ENCODE peak calls at places on chromosomes 2 and 18, in six cellular contexts. J, F, Q, S, V and L are unnamed samples.

GRCh38 chr2:12918841-12919445 is 202.2 kb downstream of the TRIB2 start:
- DNase-seq in J (peak), F (no peak), Q (no peak), S (no peak), V (no peak), L (no peak)

GRCh38 chr18:13259701-13260100 is 41.1 kb downstream of the LDLRAD4 start:
- DNase-seq in J (no peak), F (no peak), Q (no peak), S (no peak), V (no peak), L (no peak)

GRCh38 chr18:79493801-79494211 is 98.1 kb downstream of the NFATC1 start:
- DNase-seq in J (no peak), F (no peak), Q (no peak), S (no peak), V (peak), L (no peak)

GRCh38 chr2:221124542-221125235 is 447.4 kb downstream of the EPHA4 start:
- DNase-seq in J (no peak), F (no peak), Q (no peak), S (no peak), V (no peak), L (no peak)

GRCh38 chr2:164808776-164809175 is 32.8 kb downstream of the COBLL1 start:
- DNase-seq in J (no peak), F (no peak), Q (no peak), S (no peak), V (no peak), L (no peak)

GRCh38 chr2:163414121-163414520 is 321.7 kb downstream of the FIGN start:
- DNase-seq in J (no peak), F (no peak), Q (no peak), S (no peak), V (no peak), L (no peak)

GRCh38 chr18:31250902-31251301 is 67.1 kb upstream of the DSG1 start:
- DNase-seq in J (no peak), F (no peak), Q (no peak), S (no peak), V (no peak), L (no peak)

GRCh38 chr2:234669611-234670010 is 172.7 kb upstream of the ARL4C start:
- DNase-seq in J (peak), F (no peak), Q (no peak), S (no peak), V (no peak), L (no peak)

GRCh38 chr2:62478093-62478580 is 27.9 kb downstream of the TMEM17 start:
- DNase-seq in J (no peak), F (peak), Q (peak), S (no peak), V (no peak), L (no peak)

DNA sequence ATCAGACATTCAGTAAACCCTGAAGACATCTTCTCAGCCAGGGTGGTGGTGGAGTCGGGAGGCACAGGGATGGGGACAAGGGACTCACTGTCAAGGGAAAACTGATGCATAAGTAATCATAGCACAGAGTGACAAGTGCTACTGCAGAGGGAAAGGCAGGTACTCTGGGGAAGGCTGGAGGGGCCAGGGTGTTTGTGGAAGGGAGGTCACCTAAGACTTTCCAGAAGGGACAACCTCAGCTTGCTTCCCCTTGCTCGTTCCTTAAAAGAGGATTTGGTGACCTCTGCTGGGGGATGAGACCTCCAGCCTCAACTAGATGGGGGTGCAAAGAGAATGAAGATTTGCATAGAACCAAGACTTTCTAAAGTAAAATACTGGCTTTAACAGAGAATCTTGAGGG is 99.5 kb downstream of the SLC4A3 start:
- DNase-seq in J (peak), F (no peak), Q (peak), S (no peak), V (no peak), L (no peak)
- TF ChIP-seq CTCF in J (peak), F (no peak), Q (no peak), S (peak), V (no peak), L (no peak)

DNA sequence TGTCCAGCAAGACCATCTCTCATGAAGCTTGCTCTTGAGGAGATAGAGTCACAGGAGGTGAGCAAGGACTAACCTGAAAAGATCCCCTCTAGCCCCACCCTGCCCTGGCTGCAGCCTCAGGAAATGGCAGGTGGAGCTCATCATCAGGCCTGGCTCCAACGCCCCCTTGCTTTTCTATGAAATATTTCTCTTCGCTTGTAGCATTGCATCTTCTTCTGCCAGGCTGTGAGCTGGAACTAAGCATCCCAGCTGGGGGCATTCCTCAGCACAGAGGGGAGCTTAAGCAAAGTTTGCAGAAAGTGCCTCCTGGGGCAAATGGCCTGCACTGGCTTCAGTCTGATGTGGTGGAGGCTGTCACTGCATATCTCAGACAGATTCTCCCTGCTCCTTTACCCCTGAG is 90.1 kb upstream of the LGALSL start:
- DNase-seq in J (no peak), F (no peak), Q (no peak), S (no peak), V (no peak), L (no peak)
- TF ChIP-seq CTCF in J (no peak), F (no peak), Q (no peak), S (no peak), V (no peak), L (no peak)

GRCh38 chr2:130342020-130342532 is 621 bp upstream of the IMP4 start:
- DNase-seq in J (peak), F (peak), Q (peak), S (peak), V (peak), L (peak)
- TF ChIP-seq CTCF in J (no peak), F (no peak), Q (no peak), S (no peak), V (peak), L (no peak)

GRCh38 chr2:171403181-171403580 is 30.6 kb downstream of the METTL8 start:
- DNase-seq in J (no peak), F (no peak), Q (no peak), S (no peak), V (no peak), L (no peak)
- TF ChIP-seq CTCF in J (no peak), F (no peak), Q (no peak), S (no peak), V (no peak), L (no peak)

DNA sequence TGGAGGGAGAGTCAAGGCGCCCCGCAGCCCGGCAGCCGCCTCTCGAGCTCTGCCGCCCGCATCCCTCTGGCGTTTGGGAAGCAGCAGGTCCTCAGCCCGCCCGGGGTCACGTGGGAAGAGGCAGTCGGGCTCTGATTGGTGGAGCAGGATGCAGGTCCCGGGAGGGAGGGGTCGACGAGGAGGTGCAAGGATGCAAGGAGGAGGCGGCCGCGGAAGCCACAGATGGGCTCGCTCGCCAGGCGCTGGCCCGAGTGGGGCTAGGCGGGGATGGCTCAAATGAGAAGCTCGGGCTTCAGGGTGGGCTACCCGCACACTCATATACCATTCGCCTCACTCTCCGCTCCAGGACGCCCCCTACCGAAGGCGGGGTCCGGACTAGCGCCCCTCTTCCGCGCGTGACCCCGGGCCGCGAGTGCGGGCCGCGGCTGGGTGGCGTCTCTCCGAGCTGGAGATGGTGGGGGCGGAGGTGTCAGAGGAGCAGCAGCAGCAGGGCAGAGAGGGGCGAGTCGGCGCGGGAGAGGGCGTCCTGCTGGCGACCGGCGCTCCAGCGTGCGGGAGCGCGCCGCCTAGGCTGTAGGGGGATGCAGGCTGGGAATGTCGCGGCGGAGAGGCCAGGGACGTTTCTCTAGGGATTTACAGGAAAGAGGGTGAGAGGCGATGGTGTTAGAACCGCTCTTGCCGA is at the start of gene TMEFF2:
- DNase-seq in J (peak), F (peak), Q (no peak), S (no peak), V (peak), L (peak)
- TF ChIP-seq CTCF in J (peak), F (peak), Q (no peak), S (peak), V (peak), L (peak)

GRCh38 chr2:208985644-208986043 is 438.2 kb upstream of the MAP2 start:
- DNase-seq in J (peak), F (no peak), Q (no peak), S (no peak), V (no peak), L (no peak)

GRCh38 chr2:208983476-208983875 is 440.4 kb upstream of the MAP2 start:
- DNase-seq in J (no peak), F (no peak), Q (no peak), S (no peak), V (no peak), L (no peak)

GRCh38 chr2:208982831-208983230 is 441.0 kb upstream of the MAP2 start:
- DNase-seq in J (no peak), F (no peak), Q (no peak), S (no peak), V (no peak), L (no peak)

GRCh38 chr2:208980321-208980720 is 443.5 kb upstream of the MAP2 start:
- DNase-seq in J (no peak), F (no peak), Q (no peak), S (no peak), V (no peak), L (no peak)

GRCh38 chr2:208984376-208985100 is 439.3 kb upstream of the MAP2 start:
- DNase-seq in J (no peak), F (no peak), Q (no peak), S (no peak), V (no peak), L (no peak)
- TF ChIP-seq CTCF in J (no peak), F (no peak), Q (no peak), S (no peak), V (no peak), L (no peak)